ENCODE peak calls at places on chromosomes 4 and X, in five cellular contexts. One of them, this sample, is unnamed.

GRCh38 chrX:39582091-39582490 is 515.7 kb downstream of the BCOR start:
- DNase-seq in uterus: no peak
- DNase-seq in hepatocyte: peak; percentile 50
- DNase-seq in right cardiac atrium: no peak
- DNase-seq in OCI-LY7: no peak
- DNase-seq in this sample: no peak

GRCh38 chrX:133325422-133325821 is 89.9 kb downstream of the GPC4 start:
- DNase-seq in OCI-LY7: no peak
- DNase-seq in hepatocyte: no peak
- DNase-seq in right cardiac atrium: no peak
- DNase-seq in uterus: no peak
- DNase-seq in this sample: no peak

GRCh38 chrX:28589048-28589447 is 1.8 kb downstream of the IL1RAPL1 start:
- DNase-seq in OCI-LY7: no peak
- DNase-seq in right cardiac atrium: no peak
- DNase-seq in hepatocyte: no peak
- DNase-seq in uterus: no peak
- DNase-seq in this sample: no peak

GRCh38 chr4:185771696-185772390 is 40.2 kb downstream of the SORBS2 start:
- DNase-seq in right cardiac atrium: no peak
- DNase-seq in uterus: no peak
- DNase-seq in hepatocyte: no peak
- DNase-seq in OCI-LY7: no peak
- DNase-seq in this sample: peak; percentile 54

GRCh38 chr4:138959421-138959820 is 56.2 kb upstream of the NOCT start:
- DNase-seq in uterus: no peak
- DNase-seq in OCI-LY7: no peak
- DNase-seq in right cardiac atrium: no peak
- DNase-seq in hepatocyte: no peak
- DNase-seq in this sample: no peak

GRCh38 chr4:80094191-80094590 is 21.2 kb upstream of the ANTXR2 start:
- DNase-seq in uterus: no peak
- DNase-seq in OCI-LY7: no peak
- DNase-seq in right cardiac atrium: no peak
- DNase-seq in hepatocyte: no peak
- DNase-seq in this sample: no peak

GRCh38 chr4:22237155-22237751 is 278.6 kb downstream of the ADGRA3 start:
- DNase-seq in OCI-LY7: no peak
- DNase-seq in right cardiac atrium: peak; percentile 12
- DNase-seq in hepatocyte: peak; percentile 69
- DNase-seq in uterus: peak; percentile 12
- DNase-seq in this sample: no peak

GRCh38 chrX:68146054-68146453 is 287.2 kb downstream of the OPHN1 start:
- DNase-seq in right cardiac atrium: no peak
- DNase-seq in OCI-LY7: peak; percentile 2
- DNase-seq in uterus: no peak
- DNase-seq in hepatocyte: peak; percentile 44
- DNase-seq in this sample: no peak

GRCh38 chrX:19350831-19351447 is 7.2 kb downstream of the PDHA1 start:
- DNase-seq in right cardiac atrium: no peak
- DNase-seq in hepatocyte: no peak
- DNase-seq in uterus: no peak
- DNase-seq in OCI-LY7: no peak
- DNase-seq in this sample: no peak

GRCh38 chrX:43000121-43000520 is 222.2 kb upstream of the PPP1R2C start:
- DNase-seq in hepatocyte: no peak
- DNase-seq in OCI-LY7: no peak
- DNase-seq in uterus: no peak
- DNase-seq in right cardiac atrium: no peak
- DNase-seq in this sample: no peak

GRCh38 chrX:108584617-108585211 is 145.1 kb downstream of the COL4A5 start:
- DNase-seq in hepatocyte: peak; percentile 4
- DNase-seq in uterus: no peak
- DNase-seq in right cardiac atrium: no peak
- DNase-seq in OCI-LY7: peak; percentile 1
- DNase-seq in this sample: peak; percentile 1

GRCh38 chr4:118345813-118346212 is 7.0 kb downstream of the PRSS12 start:
- DNase-seq in OCI-LY7: no peak
- DNase-seq in hepatocyte: peak; percentile 17
- DNase-seq in right cardiac atrium: no peak
- DNase-seq in uterus: no peak
- DNase-seq in this sample: no peak

GRCh38 chr4:118348886-118349285 is 3.9 kb downstream of the PRSS12 start:
- DNase-seq in uterus: no peak
- DNase-seq in right cardiac atrium: no peak
- DNase-seq in hepatocyte: peak; percentile 17
- DNase-seq in OCI-LY7: no peak
- DNase-seq in this sample: no peak

GRCh38 chr4:118343501-118343900 is 9.3 kb downstream of the PRSS12 start:
- DNase-seq in uterus: no peak
- DNase-seq in hepatocyte: no peak
- DNase-seq in OCI-LY7: no peak
- DNase-seq in right cardiac atrium: no peak
- DNase-seq in this sample: no peak

GRCh38 chr4:118346495-118346894 is 6.3 kb downstream of the PRSS12 start:
- DNase-seq in hepatocyte: no peak
- DNase-seq in uterus: no peak
- DNase-seq in right cardiac atrium: no peak
- DNase-seq in OCI-LY7: no peak
- DNase-seq in this sample: no peak

GRCh38 chr4:118344801-118345200 is 8.0 kb downstream of the PRSS12 start:
- DNase-seq in OCI-LY7: no peak
- DNase-seq in right cardiac atrium: no peak
- DNase-seq in hepatocyte: no peak
- DNase-seq in uterus: no peak
- DNase-seq in this sample: no peak
- H3K4me1 ChIP-seq in OCI-LY7: no peaks in the 10 kb centered on the region
- H3K4me1 ChIP-seq in right cardiac atrium: no peaks in the 10 kb centered on the region
- H3K4me1 ChIP-seq in hepatocyte: peaks cover 5% of the 10 kb centered on the region
- H3K4me1 ChIP-seq in uterus: no peaks in the 10 kb centered on the region
- H3K4me1 ChIP-seq in this sample: no peaks in the 10 kb centered on the region

GRCh38 chr4:165326831-165327210 is 648 bp upstream of the MSMO1 start:
- DNase-seq in OCI-LY7: peak; percentile 62
- DNase-seq in hepatocyte: peak; percentile 67
- DNase-seq in right cardiac atrium: no peak
- DNase-seq in uterus: peak; percentile 42
- DNase-seq in this sample: peak; percentile 53

GRCh38 chr4:165325732-165326512 is 1.5 kb upstream of the MSMO1 start:
- DNase-seq in OCI-LY7: no peak
- DNase-seq in hepatocyte: peak; percentile 68
- DNase-seq in right cardiac atrium: no peak
- DNase-seq in uterus: no peak
- DNase-seq in this sample: peak; percentile 39

GRCh38 chr4:165324918-165325304 is 2.6 kb upstream of the MSMO1 start:
- DNase-seq in OCI-LY7: no peak
- DNase-seq in uterus: no peak
- DNase-seq in hepatocyte: no peak
- DNase-seq in right cardiac atrium: no peak
- DNase-seq in this sample: no peak

GRCh38 chr4:165327211-165328100 is at the start of gene MSMO1:
- DNase-seq in uterus: peak; percentile 98
- DNase-seq in right cardiac atrium: peak; percentile 100
- DNase-seq in OCI-LY7: peak; percentile 99
- DNase-seq in hepatocyte: peak; percentile 99
- DNase-seq in this sample: peak; percentile 100

GRCh38 chr4:165324203-165324917 is 3.1 kb upstream of the MSMO1 start:
- DNase-seq in right cardiac atrium: no peak
- DNase-seq in hepatocyte: peak; percentile 41
- DNase-seq in uterus: no peak
- DNase-seq in OCI-LY7: no peak
- DNase-seq in this sample: no peak
- H3K27ac ChIP-seq in right cardiac atrium: no peak overlapping the region
- H3K27ac ChIP-seq in hepatocyte: peak overlapping the region; percentile 95
- H3K27ac ChIP-seq in uterus: no peak overlapping the region
- H3K27ac ChIP-seq in OCI-LY7: no peak overlapping the region
- H3K27ac ChIP-seq in this sample: no peak overlapping the region

GRCh38 chrX:13226214-13226613 is 93.6 kb downstream of the ATXN3L start:
- DNase-seq in uterus: no peak
- DNase-seq in right cardiac atrium: no peak
- DNase-seq in hepatocyte: no peak
- DNase-seq in OCI-LY7: no peak
- DNase-seq in this sample: no peak

GRCh38 chrX:13219990-13220764 is 99.7 kb downstream of the ATXN3L start:
- DNase-seq in uterus: no peak
- DNase-seq in right cardiac atrium: no peak
- DNase-seq in hepatocyte: no peak
- DNase-seq in OCI-LY7: no peak
- DNase-seq in this sample: no peak

GRCh38 chrX:13220916-13221315 is 98.9 kb downstream of the ATXN3L start:
- DNase-seq in right cardiac atrium: no peak
- DNase-seq in hepatocyte: peak; percentile 32
- DNase-seq in OCI-LY7: no peak
- DNase-seq in uterus: no peak
- DNase-seq in this sample: no peak

GRCh38 chrX:13223868-13224555 is 95.8 kb downstream of the ATXN3L start:
- DNase-seq in OCI-LY7: no peak
- DNase-seq in hepatocyte: peak; percentile 40
- DNase-seq in uterus: no peak
- DNase-seq in right cardiac atrium: peak; percentile 15
- DNase-seq in this sample: no peak
- H3K4me1 ChIP-seq in OCI-LY7: no peaks in the 10 kb centered on the region
- H3K4me1 ChIP-seq in hepatocyte: peaks cover 22% of the 10 kb centered on the region
- H3K4me1 ChIP-seq in uterus: no peaks in the 10 kb centered on the region
- H3K4me1 ChIP-seq in right cardiac atrium: no peaks in the 10 kb centered on the region
- H3K4me1 ChIP-seq in this sample: no peaks in the 10 kb centered on the region

GRCh38 chr4:125045311-125045710 is 269.4 kb upstream of the FAT4 start:
- DNase-seq in OCI-LY7: no peak
- DNase-seq in uterus: no peak
- DNase-seq in hepatocyte: no peak
- DNase-seq in right cardiac atrium: no peak
- DNase-seq in this sample: no peak
- H3K27ac ChIP-seq in OCI-LY7: no peak overlapping the region
- H3K27ac ChIP-seq in uterus: no peak overlapping the region
- H3K27ac ChIP-seq in hepatocyte: no peak overlapping the region
- H3K27ac ChIP-seq in right cardiac atrium: no peak overlapping the region
- H3K27ac ChIP-seq in this sample: no peak overlapping the region

This sample was measured in adrenal gland.